ENCODE peak calls at places on chromosome 16, in six cellular contexts. One of them, this sample, is unnamed.

GRCh38 chr16:3458278-3458851 is 14.9 kb downstream of the NAA60 start:
- DNase-seq in mucosa of descending colon: peak; percentile 43
- DNase-seq in naive B cell: no peak
- DNase-seq in PC-9: no peak
- DNase-seq in AG04449: no peak
- DNase-seq in T1000: no peak
- DNase-seq in this sample: no peak

GRCh38 chr16:3256146-3256875 is at the start of gene MEFV:
- DNase-seq in PC-9: no peak
- DNase-seq in AG04449: no peak
- DNase-seq in mucosa of descending colon: peak; percentile 12
- DNase-seq in T1000: no peak
- DNase-seq in naive B cell: no peak
- DNase-seq in this sample: no peak

GRCh38 chr16:24700549-24701392 is 28.7 kb upstream of the TNRC6A start:
- DNase-seq in PC-9: peak; percentile 95
- DNase-seq in naive B cell: no peak
- DNase-seq in T1000: peak; percentile 92
- DNase-seq in mucosa of descending colon: peak; percentile 55
- DNase-seq in AG04449: peak; percentile 94
- DNase-seq in this sample: no peak

GRCh38 chr16:24544640-24545039 is 5.3 kb downstream of the RBBP6 start:
- DNase-seq in T1000: no peak
- DNase-seq in naive B cell: no peak
- DNase-seq in AG04449: no peak
- DNase-seq in PC-9: no peak
- DNase-seq in mucosa of descending colon: no peak
- DNase-seq in this sample: no peak

GRCh38 chr16:56948234-56948633 is 13.5 kb upstream of the CETP start:
- DNase-seq in PC-9: no peak
- DNase-seq in T1000: no peak
- DNase-seq in mucosa of descending colon: no peak
- DNase-seq in AG04449: no peak
- DNase-seq in naive B cell: no peak
- DNase-seq in this sample: no peak

GRCh38 chr16:49652441-49653175 is 203.3 kb downstream of the ZNF423 start:
- DNase-seq in T1000: no peak
- DNase-seq in AG04449: peak; percentile 44
- DNase-seq in PC-9: no peak
- DNase-seq in naive B cell: no peak
- DNase-seq in mucosa of descending colon: peak; percentile 21
- DNase-seq in this sample: no peak

GRCh38 chr16:28974007-28974436 is 556 bp upstream of the SPNS1 start:
- DNase-seq in mucosa of descending colon: peak; percentile 55
- DNase-seq in PC-9: peak; percentile 51
- DNase-seq in naive B cell: no peak
- DNase-seq in AG04449: no peak
- DNase-seq in T1000: peak; percentile 60
- DNase-seq in this sample: no peak

GRCh38 chr16:52090080-52090479 is 456.9 kb downstream of the TOX3 start:
- DNase-seq in T1000: no peak
- DNase-seq in PC-9: no peak
- DNase-seq in naive B cell: no peak
- DNase-seq in mucosa of descending colon: no peak
- DNase-seq in AG04449: no peak
- DNase-seq in this sample: no peak

GRCh38 chr16:4052801-4053662 is 63.2 kb downstream of the ADCY9 start:
- DNase-seq in mucosa of descending colon: peak; percentile 76
- DNase-seq in PC-9: no peak
- DNase-seq in AG04449: no peak
- DNase-seq in naive B cell: no peak
- DNase-seq in T1000: no peak
- DNase-seq in this sample: no peak

GRCh38 chr16:46885960-46886763 is 2.0 kb downstream of the GPT2 start:
- DNase-seq in T1000: no peak
- DNase-seq in AG04449: no peak
- DNase-seq in naive B cell: no peak
- DNase-seq in PC-9: no peak
- DNase-seq in mucosa of descending colon: no peak
- DNase-seq in this sample: no peak

GRCh38 chr16:24253192-24253591 is 2.9 kb upstream of the CACNG3 start:
- DNase-seq in naive B cell: peak; percentile 50
- DNase-seq in mucosa of descending colon: peak; percentile 50
- DNase-seq in AG04449: no peak
- DNase-seq in T1000: no peak
- DNase-seq in PC-9: no peak
- DNase-seq in this sample: peak; percentile 68

GRCh38 chr16:66289051-66289680 is 77.3 kb upstream of the CDH5 start:
- DNase-seq in mucosa of descending colon: no peak
- DNase-seq in PC-9: no peak
- DNase-seq in naive B cell: no peak
- DNase-seq in AG04449: no peak
- DNase-seq in T1000: no peak
- DNase-seq in this sample: no peak

GRCh38 chr16:47197536-47198179 is 53.9 kb upstream of the NETO2 start:
- DNase-seq in PC-9: no peak
- DNase-seq in T1000: no peak
- DNase-seq in naive B cell: no peak
- DNase-seq in AG04449: no peak
- DNase-seq in mucosa of descending colon: no peak
- DNase-seq in this sample: no peak

GRCh38 chr16:57668259-57668563 is at the start of gene ADGRG3:
- DNase-seq in mucosa of descending colon: no peak
- DNase-seq in AG04449: no peak
- DNase-seq in PC-9: peak; percentile 43
- DNase-seq in T1000: no peak
- DNase-seq in naive B cell: no peak
- DNase-seq in this sample: no peak

GRCh38 chr16:10835281-10835931 is 16.8 kb upstream of the TVP23A start:
- DNase-seq in mucosa of descending colon: no peak
- DNase-seq in naive B cell: no peak
- DNase-seq in AG04449: no peak
- DNase-seq in T1000: no peak
- DNase-seq in PC-9: no peak
- DNase-seq in this sample: no peak

GRCh38 chr16:50246299-50247122 is 19.8 kb upstream of the ADCY7 start:
- DNase-seq in PC-9: no peak
- DNase-seq in T1000: no peak
- DNase-seq in naive B cell: no peak
- DNase-seq in mucosa of descending colon: peak; percentile 31
- DNase-seq in AG04449: no peak
- DNase-seq in this sample: no peak

GRCh38 chr16:53018834-53019416 is 33.8 kb downstream of the CHD9NB start:
- DNase-seq in PC-9: no peak
- DNase-seq in T1000: no peak
- DNase-seq in AG04449: no peak
- DNase-seq in mucosa of descending colon: no peak
- DNase-seq in naive B cell: no peak
- DNase-seq in this sample: no peak

GRCh38 chr16:3873482-3874173 is 6.9 kb downstream of the CREBBP start:
- DNase-seq in mucosa of descending colon: no peak
- DNase-seq in PC-9: no peak
- DNase-seq in AG04449: no peak
- DNase-seq in T1000: no peak
- DNase-seq in naive B cell: no peak
- DNase-seq in this sample: no peak

GRCh38 chr16:50842589-50842988 is 100.7 kb downstream of the CYLD start:
- DNase-seq in PC-9: no peak
- DNase-seq in mucosa of descending colon: no peak
- DNase-seq in AG04449: no peak
- DNase-seq in naive B cell: no peak
- DNase-seq in T1000: no peak
- DNase-seq in this sample: no peak

GRCh38 chr16:27491894-27492587 is 57.7 kb downstream of the GTF3C1 start:
- DNase-seq in AG04449: no peak
- DNase-seq in PC-9: no peak
- DNase-seq in T1000: no peak
- DNase-seq in mucosa of descending colon: no peak
- DNase-seq in naive B cell: no peak
- DNase-seq in this sample: no peak

GRCh38 chr16:9256196-9256595 is 164.8 kb downstream of the HAPSTR1 start:
- DNase-seq in mucosa of descending colon: peak; percentile 61
- DNase-seq in PC-9: no peak
- DNase-seq in naive B cell: no peak
- DNase-seq in T1000: no peak
- DNase-seq in AG04449: no peak
- DNase-seq in this sample: peak; percentile 54

GRCh38 chr16:67389911-67390815 is 3.1 kb downstream of the TPPP3 start:
- DNase-seq in mucosa of descending colon: peak; percentile 34
- DNase-seq in naive B cell: no peak
- DNase-seq in T1000: no peak
- DNase-seq in PC-9: no peak
- DNase-seq in AG04449: no peak
- DNase-seq in this sample: no peak

GRCh38 chr16:27579086-27579980 is 29.4 kb downstream of the KATNIP start:
- DNase-seq in mucosa of descending colon: no peak
- DNase-seq in PC-9: no peak
- DNase-seq in AG04449: no peak
- DNase-seq in naive B cell: no peak
- DNase-seq in T1000: no peak
- DNase-seq in this sample: no peak

GRCh38 chr16:80852261-80852872 is 48.0 kb upstream of the CDYL2 start:
- DNase-seq in PC-9: no peak
- DNase-seq in mucosa of descending colon: peak; percentile 25
- DNase-seq in naive B cell: no peak
- DNase-seq in AG04449: no peak
- DNase-seq in T1000: no peak
- DNase-seq in this sample: peak; percentile 22

GRCh38 chr16:77585379-77585778 is 136.9 kb upstream of the NUDT7 start:
- DNase-seq in AG04449: no peak
- DNase-seq in naive B cell: no peak
- DNase-seq in T1000: no peak
- DNase-seq in PC-9: no peak
- DNase-seq in mucosa of descending colon: no peak
- DNase-seq in this sample: no peak

GRCh38 chr16:9297437-9298113 is 206.1 kb downstream of the HAPSTR1 start:
- DNase-seq in naive B cell: no peak
- DNase-seq in T1000: no peak
- DNase-seq in AG04449: no peak
- DNase-seq in PC-9: no peak
- DNase-seq in mucosa of descending colon: no peak
- DNase-seq in this sample: peak; percentile 63

GRCh38 chr16:74455213-74455612 is 33.9 kb upstream of the CLEC18B start:
- DNase-seq in naive B cell: no peak
- DNase-seq in PC-9: no peak
- DNase-seq in T1000: no peak
- DNase-seq in AG04449: no peak
- DNase-seq in mucosa of descending colon: no peak
- DNase-seq in this sample: no peak

GRCh38 chr16:53043986-53044571 is 8.6 kb downstream of the CHD9NB start:
- DNase-seq in T1000: no peak
- DNase-seq in naive B cell: no peak
- DNase-seq in AG04449: no peak
- DNase-seq in mucosa of descending colon: no peak
- DNase-seq in PC-9: peak; percentile 86
- DNase-seq in this sample: no peak

GRCh38 chr16:79639576-79640311 is 39.2 kb upstream of the MAF start:
- DNase-seq in AG04449: no peak
- DNase-seq in T1000: no peak
- DNase-seq in naive B cell: no peak
- DNase-seq in mucosa of descending colon: no peak
- DNase-seq in PC-9: peak; percentile 63
- DNase-seq in this sample: no peak